ENCODE peak calls at places on chromosomes 1 and 21, in seven cellular contexts. One of them, this sample, is unnamed.

GRCh38 chr1:215056584-215056983 is 26.0 kb upstream of the KCNK2 start:
- DNase-seq in stomach: no peak
- DNase-seq in IMR-90: peak
- DNase-seq in ovary: no peak
- DNase-seq in tibial nerve: no peak
- DNase-seq in K562: no peak
- DNase-seq in prostate gland: no peak
- DNase-seq in this sample: no peak

GRCh38 chr1:116821763-116822162 is 67.5 kb downstream of the CD2 start:
- DNase-seq in IMR-90: no peak
- DNase-seq in prostate gland: no peak
- DNase-seq in stomach: no peak
- DNase-seq in ovary: no peak
- DNase-seq in tibial nerve: no peak
- DNase-seq in K562: no peak
- DNase-seq in this sample: no peak

GRCh38 chr1:60655799-60656355 is 426.5 kb upstream of the NFIA start:
- DNase-seq in IMR-90: no peak
- DNase-seq in stomach: no peak
- DNase-seq in tibial nerve: no peak
- DNase-seq in prostate gland: no peak
- DNase-seq in ovary: no peak
- DNase-seq in K562: no peak
- DNase-seq in this sample: no peak

GRCh38 chr1:28417441-28418277 is 48.1 kb downstream of the PHACTR4 start:
- DNase-seq in tibial nerve: no peak
- DNase-seq in IMR-90: peak
- DNase-seq in K562: no peak
- DNase-seq in stomach: no peak
- DNase-seq in ovary: no peak
- DNase-seq in prostate gland: no peak
- DNase-seq in this sample: no peak

GRCh38 chr1:223726380-223727001 is 14.2 kb downstream of the CAPN2 start:
- DNase-seq in IMR-90: peak
- DNase-seq in ovary: peak
- DNase-seq in K562: peak
- DNase-seq in tibial nerve: peak
- DNase-seq in prostate gland: no peak
- DNase-seq in stomach: peak
- DNase-seq in this sample: peak

GRCh38 chr1:3876716-3877115 is 19.4 kb downstream of the DFFB start:
- DNase-seq in prostate gland: no peak
- DNase-seq in IMR-90: no peak
- DNase-seq in tibial nerve: no peak
- DNase-seq in K562: no peak
- DNase-seq in stomach: no peak
- DNase-seq in ovary: no peak
- DNase-seq in this sample: no peak

GRCh38 chr1:44519035-44519676 is 114.1 kb downstream of the RNF220 start:
- DNase-seq in IMR-90: no peak
- DNase-seq in prostate gland: no peak
- DNase-seq in stomach: no peak
- DNase-seq in ovary: no peak
- DNase-seq in K562: no peak
- DNase-seq in tibial nerve: no peak
- DNase-seq in this sample: no peak

GRCh38 chr1:48725331-48725730 is 51.4 kb downstream of the BEND5 start:
- DNase-seq in tibial nerve: no peak
- DNase-seq in prostate gland: no peak
- DNase-seq in stomach: no peak
- DNase-seq in IMR-90: peak
- DNase-seq in ovary: no peak
- DNase-seq in K562: no peak
- DNase-seq in this sample: no peak

GRCh38 chr1:83555871-83556270 is 443.1 kb downstream of the TTLL7 start:
- DNase-seq in ovary: no peak
- DNase-seq in K562: no peak
- DNase-seq in prostate gland: no peak
- DNase-seq in IMR-90: no peak
- DNase-seq in tibial nerve: no peak
- DNase-seq in stomach: no peak
- DNase-seq in this sample: no peak

GRCh38 chr21:27715131-27715530 is 748.2 kb upstream of the ADAMTS5 start:
- DNase-seq in ovary: no peak
- DNase-seq in tibial nerve: no peak
- DNase-seq in K562: no peak
- DNase-seq in prostate gland: no peak
- DNase-seq in IMR-90: no peak
- DNase-seq in stomach: no peak
- DNase-seq in this sample: no peak

GRCh38 chr1:2835650-2836159 is 34.2 kb upstream of the TTC34 start:
- DNase-seq in prostate gland: no peak
- DNase-seq in IMR-90: no peak
- DNase-seq in stomach: no peak
- DNase-seq in tibial nerve: no peak
- DNase-seq in ovary: no peak
- DNase-seq in K562: no peak
- DNase-seq in this sample: no peak

GRCh38 chr1:61506231-61506630 is 218.7 kb downstream of the TM2D1 start:
- DNase-seq in stomach: no peak
- DNase-seq in K562: no peak
- DNase-seq in tibial nerve: no peak
- DNase-seq in IMR-90: no peak
- DNase-seq in ovary: no peak
- DNase-seq in prostate gland: no peak
- DNase-seq in this sample: no peak

GRCh38 chr1:156118175-156118868 is 3.8 kb downstream of the LMNA start:
- DNase-seq in tibial nerve: no peak
- DNase-seq in stomach: peak
- DNase-seq in K562: no peak
- DNase-seq in prostate gland: peak
- DNase-seq in ovary: peak
- DNase-seq in IMR-90: no peak
- DNase-seq in this sample: no peak

GRCh38 chr1:238319957-238320356 is 429.2 kb upstream of the ZP4 start:
- DNase-seq in tibial nerve: no peak
- DNase-seq in prostate gland: no peak
- DNase-seq in ovary: no peak
- DNase-seq in K562: no peak
- DNase-seq in stomach: no peak
- DNase-seq in IMR-90: no peak
- DNase-seq in this sample: no peak

GRCh38 chr21:23542097-23542496 is 2065.2 kb downstream of the MRPL39 start:
- DNase-seq in prostate gland: no peak
- DNase-seq in ovary: no peak
- DNase-seq in tibial nerve: no peak
- DNase-seq in IMR-90: no peak
- DNase-seq in K562: no peak
- DNase-seq in stomach: no peak
- DNase-seq in this sample: no peak

DNA sequence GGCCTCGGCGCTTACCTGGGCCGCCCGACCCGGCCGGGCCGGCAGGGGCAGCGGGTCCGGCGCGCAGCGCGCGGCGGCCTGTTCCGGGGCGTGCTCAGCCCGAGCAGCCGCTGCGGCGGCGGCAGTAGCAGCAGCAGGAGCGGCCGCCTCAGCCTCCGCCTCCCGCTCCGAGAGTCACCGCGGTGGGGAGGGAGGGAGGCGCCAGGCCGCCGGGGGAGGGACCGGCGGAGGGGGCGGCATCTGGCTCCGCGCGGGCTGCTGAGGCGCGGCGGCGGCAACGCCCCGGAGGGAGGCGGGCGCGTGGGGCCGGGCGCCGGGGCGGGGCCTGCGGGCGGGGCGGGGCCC is at the start of gene CTNNBIP1:
- DNase-seq in prostate gland: no peak
- DNase-seq in stomach: no peak
- DNase-seq in IMR-90: no peak
- DNase-seq in tibial nerve: no peak
- DNase-seq in K562: no peak
- DNase-seq in ovary: no peak
- DNase-seq in this sample: peak
- TF ChIP-seq POLR2A in prostate gland: peak
- TF ChIP-seq POLR2A in stomach: no peak
- TF ChIP-seq POLR2A in IMR-90: peak
- TF ChIP-seq POLR2A in tibial nerve: peak
- TF ChIP-seq POLR2A in K562: no peak
- TF ChIP-seq POLR2A in ovary: peak
- TF ChIP-seq POLR2A in this sample: peak

GRCh38 chr21:43927591-43928229 is 62.7 kb downstream of the AGPAT3 start:
- DNase-seq in prostate gland: no peak
- DNase-seq in stomach: no peak
- DNase-seq in K562: peak
- DNase-seq in tibial nerve: no peak
- DNase-seq in IMR-90: no peak
- DNase-seq in ovary: no peak
- DNase-seq in this sample: no peak
- TF ChIP-seq POLR2A in prostate gland: no peak
- TF ChIP-seq POLR2A in stomach: no peak
- TF ChIP-seq POLR2A in K562: no peak
- TF ChIP-seq POLR2A in tibial nerve: no peak
- TF ChIP-seq POLR2A in IMR-90: no peak
- TF ChIP-seq POLR2A in ovary: no peak
- TF ChIP-seq POLR2A in this sample: no peak

GRCh38 chr1:50959913-50960844 is at the start of gene FAF1:
- DNase-seq in ovary: peak
- DNase-seq in K562: peak
- DNase-seq in prostate gland: peak
- DNase-seq in stomach: peak
- DNase-seq in IMR-90: peak
- DNase-seq in tibial nerve: peak
- DNase-seq in this sample: peak
- TF ChIP-seq POLR2A in ovary: peak
- TF ChIP-seq POLR2A in K562: peak
- TF ChIP-seq POLR2A in prostate gland: no peak
- TF ChIP-seq POLR2A in stomach: peak
- TF ChIP-seq POLR2A in IMR-90: peak
- TF ChIP-seq POLR2A in tibial nerve: peak
- TF ChIP-seq POLR2A in this sample: peak

DNA sequence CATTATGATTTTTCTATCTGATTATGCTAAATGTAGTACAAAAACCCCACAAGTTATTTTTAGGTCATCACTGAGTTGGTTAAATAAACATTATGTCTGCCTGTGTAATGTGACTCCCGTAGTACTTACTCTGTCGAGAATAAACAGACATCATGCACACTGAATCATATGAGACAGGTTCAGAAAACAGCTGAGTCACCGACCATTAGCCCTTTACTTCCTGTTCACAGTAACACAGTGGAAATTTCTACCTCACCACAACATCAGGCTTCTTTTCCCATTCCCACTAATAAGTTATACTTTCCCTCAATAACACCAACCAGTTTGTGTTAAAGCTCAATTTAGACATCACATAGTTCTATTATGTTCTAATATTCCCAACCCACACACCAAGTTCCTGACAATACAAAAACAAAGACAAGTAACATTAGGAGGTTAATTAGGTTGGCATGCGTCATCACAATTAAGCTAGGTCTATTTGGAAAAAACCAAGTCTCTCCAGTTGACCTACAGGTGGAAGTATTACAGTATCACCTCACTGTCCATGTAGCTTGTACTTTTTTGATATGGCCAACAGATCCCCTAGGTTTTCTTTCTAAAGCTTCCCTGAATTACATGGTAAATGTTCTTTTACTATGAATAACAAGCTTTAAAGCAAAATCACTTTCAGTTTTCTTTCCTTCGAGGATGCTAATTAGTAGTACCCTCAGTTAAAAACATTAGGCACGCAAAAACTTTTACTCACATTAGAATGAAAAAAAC is 154.2 kb downstream of the EIF4G3 start:
- DNase-seq in ovary: no peak
- DNase-seq in K562: peak
- DNase-seq in tibial nerve: peak
- DNase-seq in IMR-90: peak
- DNase-seq in prostate gland: peak
- DNase-seq in stomach: peak
- DNase-seq in this sample: peak
- TF ChIP-seq POLR2A in ovary: peak
- TF ChIP-seq POLR2A in K562: peak
- TF ChIP-seq POLR2A in tibial nerve: peak
- TF ChIP-seq POLR2A in IMR-90: no peak
- TF ChIP-seq POLR2A in prostate gland: no peak
- TF ChIP-seq POLR2A in stomach: no peak
- TF ChIP-seq POLR2A in this sample: no peak

This sample was measured in H54.